ENCODE peak calls at places on chromosomes 13 and 19, in ten cellular contexts. A is Right ventricle myocardium superior; Z is posterior cingulate gyrus; G is fibroblast of pulmonary artery; M is stimulated activated naive CD4-positive, alpha-beta T cell; W is left colon; S is mucosa of descending colon; L is OCI-LY7; C is ureter; K is HFF-Myc. U is an unnamed sample.

GRCh38 chr13:99692854-99693253 is 191.6 kb downstream of the TM9SF2 start:
- DNase-seq in A (no peak), Z (no peak), G (no peak), M (no peak), W (no peak), S (no peak), L (no peak), C (no peak), K (no peak), U (no peak)

GRCh38 chr19:13110099-13110610 is 6.4 kb downstream of the TRMT1 start:
- DNase-seq in A (no peak), Z (no peak), G (no peak), M (no peak), W (no peak), S (no peak), L (no peak), C (no peak), K (no peak), U (no peak)

GRCh38 chr19:40410030-40410389 is 3.2 kb downstream of the PRX start:
- DNase-seq in A (no peak), Z (no peak), G (no peak), M (no peak), W (no peak), S (no peak), L (no peak), C (no peak), K (no peak), U (no peak)

GRCh38 chr13:29886446-29886845 is 36.0 kb upstream of the UBL3 start:
- DNase-seq in A (no peak), Z (no peak), G (no peak), M (no peak), W (no peak), S (no peak), L (no peak), C (no peak), K (no peak), U (peak)

GRCh38 chr19:45767410-45767880 is 1.6 kb downstream of the SIX5 start:
- DNase-seq in A (peak), Z (no peak), G (peak), M (no peak), W (peak), S (peak), L (no peak), C (peak), K (no peak), U (no peak)

GRCh38 chr13:95128045-95128643 is 173.1 kb downstream of the ABCC4 start:
- DNase-seq in A (no peak), Z (no peak), G (no peak), M (no peak), W (no peak), S (no peak), L (no peak), C (no peak), K (no peak), U (no peak)

GRCh38 chr19:18453269-18454024 is 15.5 kb upstream of the ISYNA1 start:
- DNase-seq in A (no peak), Z (no peak), G (no peak), M (no peak), W (no peak), S (no peak), L (no peak), C (no peak), K (no peak), U (no peak)

GRCh38 chr13:68551701-68552522 is 1321.8 kb upstream of the PCDH9 start:
- DNase-seq in A (no peak), Z (no peak), G (no peak), M (no peak), W (no peak), S (no peak), L (no peak), C (no peak), K (no peak), U (no peak)

GRCh38 chr19:12521996-12522395 is 29.3 kb downstream of the ZNF564 start:
- DNase-seq in A (no peak), Z (no peak), G (no peak), M (no peak), W (no peak), S (no peak), L (peak), C (no peak), K (no peak), U (no peak)

GRCh38 chr13:19862511-19863313 is 737 bp downstream of the ZMYM5 start:
- DNase-seq in A (no peak), Z (peak), G (peak), M (peak), W (peak), S (peak), L (peak), C (peak), K (no peak), U (peak)

GRCh38 chr13:112910616-112911280 is 58.3 kb upstream of the MCF2L start:
- DNase-seq in A (no peak), Z (no peak), G (no peak), M (no peak), W (no peak), S (no peak), L (no peak), C (no peak), K (no peak), U (no peak)

GRCh38 chr13:30145709-30146367 is 161.5 kb downstream of the KATNAL1 start:
- DNase-seq in A (no peak), Z (no peak), G (no peak), M (no peak), W (no peak), S (no peak), L (no peak), C (no peak), K (no peak), U (peak)

GRCh38 chr19:5492813-5493409 is 37.7 kb downstream of the ZNRF4 start:
- DNase-seq in A (no peak), Z (no peak), G (no peak), M (no peak), W (no peak), S (no peak), L (no peak), C (no peak), K (no peak), U (no peak)

GRCh38 chr19:51485960-51486359 is 7.6 kb downstream of the CEACAM18 start:
- DNase-seq in A (no peak), Z (no peak), G (no peak), M (no peak), W (no peak), S (no peak), L (no peak), C (no peak), K (no peak), U (no peak)

GRCh38 chr13:98506343-98507059 is 70.4 kb downstream of the STK24 start:
- DNase-seq in A (no peak), Z (no peak), G (no peak), M (no peak), W (no peak), S (no peak), L (no peak), C (no peak), K (no peak), U (no peak)

GRCh38 chr13:108828053-108828806 is 198.8 kb downstream of the MYO16 start:
- DNase-seq in A (no peak), Z (no peak), G (no peak), M (no peak), W (no peak), S (no peak), L (no peak), C (no peak), K (no peak), U (no peak)

GRCh38 chr13:88294368-88294767 is 623.2 kb downstream of the SLITRK5 start:
- DNase-seq in A (no peak), Z (no peak), G (no peak), M (no peak), W (no peak), S (no peak), L (no peak), C (no peak), K (no peak), U (no peak)

GRCh38 chr13:22735381-22735995 is 445.3 kb upstream of the SGCG start:
- DNase-seq in A (no peak), Z (no peak), G (no peak), M (no peak), W (no peak), S (no peak), L (no peak), C (no peak), K (no peak), U (no peak)

GRCh38 chr13:26584713-26585112 is 27.2 kb downstream of the WASF3 start:
- DNase-seq in A (no peak), Z (no peak), G (peak), M (no peak), W (no peak), S (no peak), L (no peak), C (no peak), K (no peak), U (no peak)

GRCh38 chr19:19433666-19434213 is 28.3 kb downstream of the GATAD2A start:
- DNase-seq in A (no peak), Z (no peak), G (no peak), M (no peak), W (no peak), S (no peak), L (no peak), C (no peak), K (no peak), U (no peak)

GRCh38 chr13:110869805-110870706 is 44.8 kb downstream of the ANKRD10 start:
- DNase-seq in A (peak), Z (no peak), G (peak), M (no peak), W (peak), S (peak), L (no peak), C (peak), K (peak), U (no peak)

GRCh38 chr13:68056816-68057710 is 826.9 kb upstream of the PCDH9 start:
- DNase-seq in A (no peak), Z (no peak), G (peak), M (no peak), W (peak), S (peak), L (peak), C (no peak), K (no peak), U (no peak)

GRCh38 chr19:51097166-51097736 is 11.0 kb downstream of the CTU1 start:
- DNase-seq in A (peak), Z (peak), G (peak), M (peak), W (peak), S (peak), L (peak), C (peak), K (peak), U (peak)

GRCh38 chr13:20359335-20359734 is 127.2 kb upstream of the GJB6 start:
- DNase-seq in A (no peak), Z (no peak), G (peak), M (no peak), W (no peak), S (no peak), L (no peak), C (no peak), K (peak), U (no peak)

GRCh38 chr19:14381689-14382474 is 638 bp downstream of the ADGRE5 start:
- DNase-seq in A (peak), Z (no peak), G (peak), M (peak), W (peak), S (peak), L (peak), C (peak), K (no peak), U (peak)

GRCh38 chr19:32662186-32662585 is 12.8 kb downstream of the ANKRD27 start:
- DNase-seq in A (no peak), Z (no peak), G (peak), M (no peak), W (no peak), S (no peak), L (peak), C (no peak), K (no peak), U (no peak)

GRCh38 chr19:13062317-13062716 is 40.3 kb downstream of the LYL1 start:
- DNase-seq in A (no peak), Z (no peak), G (no peak), M (no peak), W (no peak), S (no peak), L (no peak), C (no peak), K (no peak), U (no peak)

GRCh38 chr13:43058318-43058674 is 34.9 kb downstream of the DNAJC15 start:
- DNase-seq in A (no peak), Z (no peak), G (peak), M (no peak), W (peak), S (peak), L (no peak), C (peak), K (peak), U (no peak)

GRCh38 chr19:6470173-6470572 is 6.1 kb downstream of the CRB3 start:
- DNase-seq in A (no peak), Z (no peak), G (no peak), M (no peak), W (no peak), S (no peak), L (no peak), C (no peak), K (no peak), U (no peak)

GRCh38 chr19:29942404-29943261 is 594 bp downstream of the URI1 start:
- DNase-seq in A (peak), Z (no peak), G (no peak), M (peak), W (peak), S (peak), L (peak), C (peak), K (no peak), U (peak)

GRCh38 chr19:47026156-47026555 is 6.5 kb downstream of the NPAS1 start:
- DNase-seq in A (no peak), Z (no peak), G (no peak), M (no peak), W (no peak), S (no peak), L (no peak), C (no peak), K (no peak), U (no peak)

GRCh38 chr19:35856546-35857149 is at the start of gene KIRREL2:
- DNase-seq in A (no peak), Z (no peak), G (no peak), M (peak), W (no peak), S (no peak), L (peak), C (no peak), K (no peak), U (no peak)

GRCh38 chr13:98807774-98808173 is 55.3 kb upstream of the SLC15A1 start:
- DNase-seq in A (no peak), Z (no peak), G (no peak), M (no peak), W (no peak), S (no peak), L (no peak), C (no peak), K (no peak), U (no peak)

GRCh38 chr13:101489635-101490034 is 37.2 kb downstream of the ITGBL1 start:
- DNase-seq in A (no peak), Z (no peak), G (peak), M (no peak), W (no peak), S (no peak), L (no peak), C (no peak), K (no peak), U (no peak)

GRCh38 chr19:54390942-54391577 is 24.2 kb upstream of the TTYH1 start:
- DNase-seq in A (no peak), Z (no peak), G (peak), M (peak), W (peak), S (peak), L (peak), C (peak), K (peak), U (peak)